ENCODE peak calls at places on chromosomes 4 and X, in four cellular contexts. N is foreskin fibroblast, X is AG10803, U is cardiac muscle cell. J is an unnamed sample.

GRCh38 chr4:79087091-79087490 is 147.9 kb upstream of the PAQR3 start:
- DNase-seq in N (no peak), X (no peak), U (no peak), J (no peak)

GRCh38 chr4:93319011-93319410 is 509.5 kb upstream of the ATOH1 start:
- DNase-seq in N (peak; percentile 7), X (no peak), U (no peak), J (no peak)

GRCh38 chr4:137819964-137820383 is 287.7 kb upstream of the PCDH18 start:
- DNase-seq in N (peak; percentile 45), X (peak; percentile 57), U (peak; percentile 62), J (peak; percentile 10)

GRCh38 chrX:21847342-21847741 is 7.9 kb downstream of the MBTPS2 start:
- DNase-seq in N (no peak), X (no peak), U (no peak), J (no peak)

GRCh38 chr4:48543796-48544195 is 53.7 kb downstream of the ZAR1 start:
- DNase-seq in N (no peak), X (no peak), U (no peak), J (no peak)

GRCh38 chr4:92101609-92102231 is 202.0 kb upstream of the GRID2 start:
- DNase-seq in N (no peak), X (no peak), U (no peak), J (no peak)

GRCh38 chr4:123838426-123838825 is 441.8 kb downstream of the SPRY1 start:
- DNase-seq in N (peak; percentile 38), X (no peak), U (no peak), J (no peak)

GRCh38 chrX:10756365-10756915 is 136.1 kb upstream of the MID1 start:
- DNase-seq in N (peak; percentile 77), X (peak; percentile 87), U (peak; percentile 61), J (no peak)

DNA sequence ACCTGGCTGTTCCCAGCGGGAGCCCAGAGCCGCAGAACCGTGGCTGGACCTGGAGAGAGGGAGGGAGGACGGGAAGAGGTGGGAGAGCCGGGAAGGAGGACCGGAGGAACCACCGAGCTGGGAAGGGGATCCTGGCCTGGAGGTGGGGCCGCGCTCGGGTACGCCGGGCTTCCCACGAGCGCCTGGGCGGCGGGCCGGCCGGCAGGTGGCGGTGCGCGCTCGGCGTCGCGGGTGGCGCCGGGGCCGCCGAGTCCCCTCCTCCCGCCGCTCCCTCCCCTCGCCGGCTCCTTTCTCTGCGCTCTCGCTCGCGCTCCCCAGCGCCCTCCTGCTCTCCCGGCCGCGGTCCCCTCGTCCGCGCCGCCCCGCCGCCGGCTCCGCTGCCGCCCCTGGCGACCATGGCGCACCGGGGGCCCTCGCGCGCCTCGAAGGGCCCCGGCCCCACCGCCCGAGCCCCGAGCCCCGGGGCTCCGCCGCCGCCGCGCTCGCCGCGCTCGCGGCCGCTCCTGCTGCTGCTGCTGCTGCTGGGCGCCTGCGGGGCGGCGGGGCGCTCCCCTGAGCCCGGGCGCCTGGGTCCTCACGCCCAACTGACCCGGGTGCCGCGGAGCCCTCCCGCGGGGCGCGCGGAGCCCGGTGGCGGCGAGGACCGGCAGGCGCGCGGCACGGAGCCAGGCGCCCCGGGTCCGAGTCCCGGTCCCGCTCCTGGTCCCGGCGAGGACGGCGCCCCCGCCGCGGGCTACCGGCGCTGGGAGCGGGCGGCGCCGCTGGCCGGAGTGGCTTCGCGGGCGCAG is at the start of gene SORCS2:
- DNase-seq in N (peak; percentile 47), X (peak; percentile 44), U (peak; percentile 90), J (peak; percentile 85)
- TF ChIP-seq CTCF in N (peak; percentile 25), X (peak; percentile 34), U (peak; percentile 37), J (peak; percentile 67)

GRCh38 chr4:82463221-82463620 is 32.8 kb downstream of the ENOPH1 start:
- DNase-seq in N (no peak), X (no peak), U (no peak), J (no peak)

GRCh38 chr4:82467442-82467841 is 37.1 kb downstream of the ENOPH1 start:
- DNase-seq in N (peak; percentile 35), X (peak; percentile 15), U (no peak), J (no peak)

GRCh38 chr4:82461710-82462109 is 31.3 kb downstream of the ENOPH1 start:
- DNase-seq in N (no peak), X (no peak), U (no peak), J (no peak)

GRCh38 chr4:82458729-82459128 is 28.3 kb downstream of the ENOPH1 start:
- DNase-seq in N (no peak), X (no peak), U (peak; percentile 22), J (peak; percentile 53)

DNA sequence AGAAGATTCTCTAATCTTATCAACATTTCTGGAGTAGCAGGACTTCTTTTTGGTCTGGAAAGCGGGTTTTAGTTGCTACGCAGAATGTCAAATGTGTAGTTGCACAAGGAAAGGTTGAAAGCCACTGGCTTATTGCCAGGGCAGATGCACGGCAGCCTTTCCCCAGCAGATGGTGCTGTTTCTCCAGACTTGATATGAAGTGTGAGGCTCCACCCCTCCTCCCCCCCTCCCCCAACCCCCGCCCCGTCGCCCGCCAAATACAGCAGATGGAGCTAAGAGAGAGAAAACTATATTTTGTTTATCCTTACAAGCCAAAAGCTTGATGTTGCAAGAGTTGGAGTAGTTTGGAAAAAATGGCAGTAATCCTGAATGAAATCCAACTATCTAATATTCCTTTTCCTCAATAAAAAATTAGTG is 32.0 kb downstream of the ENOPH1 start:
- DNase-seq in N (peak; percentile 82), X (peak; percentile 85), U (peak; percentile 87), J (peak; percentile 78)
- TF ChIP-seq CTCF in N (peak; percentile 59), X (peak; percentile 79), U (peak; percentile 72), J (peak; percentile 84)

DNA sequence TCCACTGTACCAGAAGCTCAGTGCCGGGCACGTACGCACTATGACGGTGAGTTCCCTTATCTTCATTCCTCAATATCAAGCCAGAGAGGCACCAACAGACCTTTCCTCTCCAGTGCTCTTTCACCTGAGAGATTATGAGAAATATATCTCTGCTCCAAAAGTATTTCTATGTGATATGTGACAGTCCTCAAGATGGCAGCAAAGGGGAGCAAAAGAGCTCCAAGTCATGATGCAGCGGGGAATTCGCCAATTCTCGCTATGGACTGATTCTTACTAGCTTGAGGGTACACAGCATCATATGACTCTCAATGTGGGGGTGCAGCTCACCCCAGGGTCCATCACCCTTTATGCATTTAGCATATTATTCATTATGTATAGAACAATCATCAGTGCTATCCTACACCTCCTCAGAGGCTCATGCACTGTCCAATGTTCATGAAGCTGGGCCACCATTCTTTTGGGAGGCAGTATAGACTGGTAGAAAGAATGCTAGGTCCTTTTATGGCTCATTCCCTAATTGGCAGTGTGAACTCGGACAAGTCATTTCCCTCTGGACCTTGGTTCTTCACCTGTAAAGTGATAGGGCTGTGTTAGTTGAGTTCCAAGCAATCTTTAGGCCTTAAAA is 12.8 kb upstream of the IQSEC2 start:
- DNase-seq in N (no peak), X (no peak), U (no peak), J (no peak)
- TF ChIP-seq CTCF in N (peak; percentile 7), X (peak; percentile 22), U (peak; percentile 5), J (peak; percentile 13)

GRCh38 chr4:16843831-16844508 is 54.5 kb downstream of the LDB2 start:
- DNase-seq in N (peak; percentile 47), X (peak; percentile 93), U (no peak), J (no peak)

GRCh38 chr4:16846520-16847117 is 51.8 kb downstream of the LDB2 start:
- DNase-seq in N (no peak), X (no peak), U (no peak), J (no peak)

DNA sequence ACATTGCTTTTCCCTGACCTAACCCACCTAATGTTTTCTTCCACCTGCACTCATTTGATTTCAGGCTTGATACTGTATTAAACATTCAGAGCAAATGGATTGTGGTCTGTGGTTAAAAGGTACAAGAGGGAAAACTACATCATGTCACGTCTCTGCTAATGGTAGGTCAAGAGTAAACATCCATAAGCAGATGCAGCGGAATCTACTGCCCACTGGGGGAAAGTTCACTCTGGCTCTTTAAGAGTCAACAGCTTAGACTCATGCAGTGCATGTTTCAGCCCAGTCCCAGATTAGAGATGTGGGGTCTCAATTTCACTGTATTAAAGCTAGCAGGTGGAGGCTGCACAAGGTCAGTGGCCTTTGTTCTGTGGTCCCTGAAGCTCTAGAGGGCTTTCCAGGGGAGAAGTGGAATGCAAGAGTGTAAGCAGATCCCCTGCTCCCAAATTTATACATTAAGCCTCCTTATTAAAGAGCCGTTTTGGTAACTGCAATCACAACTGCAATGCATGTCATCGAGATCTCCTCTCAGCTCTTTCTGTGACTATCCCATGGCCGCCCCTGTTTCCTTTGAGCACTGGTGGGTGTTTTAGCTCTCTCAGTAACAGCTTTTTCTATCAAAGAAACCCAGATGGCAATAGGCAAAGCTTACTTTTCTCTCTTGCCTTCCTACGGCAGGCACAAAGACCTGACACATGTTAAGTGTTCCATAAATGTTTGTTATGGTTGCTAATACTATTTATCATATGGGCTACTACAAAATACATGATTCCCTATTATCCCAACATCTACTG is 53.5 kb downstream of the LDB2 start:
- DNase-seq in N (no peak), X (no peak), U (no peak), J (no peak)
- TF ChIP-seq CTCF in N (no peak), X (no peak), U (no peak), J (no peak)

DNA sequence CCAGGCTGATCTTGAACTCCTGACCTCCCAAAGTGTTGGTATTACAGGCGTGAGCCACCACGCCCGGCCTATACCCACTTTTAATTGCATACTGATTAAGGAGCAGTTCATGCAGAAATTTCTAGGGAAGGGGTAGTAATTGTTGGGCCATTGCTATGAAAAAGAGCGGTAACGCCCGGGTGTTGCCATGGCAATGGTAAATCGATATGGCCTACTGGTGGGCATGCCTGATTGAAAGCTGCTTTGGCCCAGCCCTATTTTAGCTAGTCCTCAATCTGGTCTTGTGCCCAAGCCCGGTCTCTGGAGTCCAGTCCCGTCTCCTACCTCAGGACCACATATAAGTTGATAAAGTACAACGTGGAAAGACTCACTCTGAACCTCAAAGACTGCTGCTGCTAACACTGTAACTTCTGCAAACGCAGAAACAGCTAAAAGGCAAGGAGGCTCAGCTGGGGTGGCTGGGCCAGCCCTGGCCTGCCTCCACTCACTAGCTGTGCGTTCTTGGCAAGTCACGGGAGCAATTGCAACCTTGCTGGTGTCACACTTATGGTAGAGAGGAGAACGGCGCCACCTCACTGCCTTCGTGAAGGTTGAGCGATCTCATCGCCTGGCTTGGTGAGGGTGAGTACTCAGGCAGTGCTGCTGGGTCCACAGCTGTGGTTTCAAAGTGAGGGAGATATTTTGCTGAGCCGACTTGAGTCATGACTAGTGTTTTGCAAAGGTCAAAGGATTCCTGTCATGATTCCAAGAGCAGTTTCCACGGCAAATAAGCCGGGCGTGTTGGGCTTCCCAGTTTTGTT is 57.0 kb upstream of the GRPEL1 start:
- DNase-seq in N (peak; percentile 73), X (peak; percentile 80), U (no peak), J (no peak)
- TF ChIP-seq CTCF in N (no peak), X (no peak), U (no peak), J (no peak)

GRCh38 chr4:44495136-44495535 is 46.5 kb upstream of the KCTD8 start:
- DNase-seq in N (no peak), X (no peak), U (no peak), J (no peak)

DNA sequence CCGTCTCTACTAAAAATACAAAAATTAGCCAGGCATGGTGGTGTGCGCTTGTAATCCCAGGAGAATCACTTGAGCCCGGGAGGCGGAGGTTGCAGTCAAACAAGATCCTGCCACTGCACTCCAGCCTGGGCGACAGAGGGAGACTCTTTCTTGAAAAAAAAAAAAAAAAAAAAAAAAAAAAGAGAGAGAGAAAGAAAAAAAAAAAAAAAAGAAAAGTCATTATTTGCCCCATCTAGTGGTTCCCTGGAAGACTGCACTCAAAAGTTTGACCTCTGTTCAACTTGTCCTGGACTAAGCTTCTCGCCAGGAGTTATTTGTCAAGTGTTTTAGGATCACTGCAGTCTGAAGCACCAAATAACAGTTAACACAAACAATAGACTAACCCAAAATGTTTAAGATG is 45.3 kb upstream of the KCTD8 start:
- DNase-seq in N (no peak), X (peak; percentile 1), U (peak; percentile 63), J (peak; percentile 7)
- TF ChIP-seq CTCF in N (peak; percentile 21), X (peak; percentile 44), U (peak; percentile 34), J (peak; percentile 19)

DNA sequence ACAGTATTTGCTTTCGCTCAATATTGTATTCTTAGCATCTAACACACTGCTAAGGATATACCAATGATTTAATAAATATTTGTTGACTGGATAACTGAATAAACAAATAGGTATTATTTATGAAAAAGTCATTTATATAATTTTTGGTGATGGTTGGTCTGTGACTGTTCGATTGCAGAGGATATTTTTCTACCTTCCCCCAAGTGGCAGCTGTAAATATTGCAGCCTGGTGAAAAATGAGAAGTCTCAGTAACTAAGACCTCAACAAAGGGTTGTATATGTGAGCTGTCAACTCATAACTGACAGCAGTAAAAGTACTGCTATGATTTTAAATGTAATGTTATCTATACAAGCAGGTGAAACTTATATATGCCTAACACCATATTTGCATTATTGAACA is 36.0 kb downstream of the HTR2C start:
- DNase-seq in N (no peak), X (peak; percentile 0), U (peak; percentile 35), J (peak; percentile 12)
- TF ChIP-seq CTCF in N (peak; percentile 17), X (peak; percentile 53), U (peak; percentile 48), J (peak; percentile 32)